ENCODE peak calls at places on chromosomes 16 and 17, in four cellular contexts. One of them, this sample, is unnamed.

GRCh38 chr17:43553501-43554018 is 7.4 kb upstream of the ETV4 start:
- DNase-seq in HEK293T: no peak
- DNase-seq in HepG2: no peak
- DNase-seq in K562: no peak
- DNase-seq in this sample: no peak

GRCh38 chr17:16928406-16929280 is 43.3 kb downstream of the TNFRSF13B start:
- DNase-seq in HEK293T: no peak
- DNase-seq in HepG2: no peak
- DNase-seq in K562: no peak
- DNase-seq in this sample: no peak

GRCh38 chr16:1839554-1839953 is 12.5 kb downstream of the FAHD1 start:
- DNase-seq in HEK293T: peak
- DNase-seq in HepG2: no peak
- DNase-seq in K562: no peak
- DNase-seq in this sample: no peak

GRCh38 chr16:520847-521246 is 6.7 kb upstream of the CAPN15 start:
- DNase-seq in HEK293T: no peak
- DNase-seq in HepG2: no peak
- DNase-seq in K562: no peak
- DNase-seq in this sample: no peak

GRCh38 chr17:82205720-82206508 is 6.7 kb downstream of the CCDC57 start:
- DNase-seq in HEK293T: peak
- DNase-seq in HepG2: peak
- DNase-seq in K562: peak
- DNase-seq in this sample: no peak

GRCh38 chr16:379183-379960 is 2.4 kb downstream of the PGAP6 start:
- DNase-seq in HEK293T: no peak
- DNase-seq in HepG2: no peak
- DNase-seq in K562: no peak
- DNase-seq in this sample: no peak

GRCh38 chr17:82837586-82838320 is 2.1 kb downstream of the ZNF750 start:
- DNase-seq in HEK293T: no peak
- DNase-seq in HepG2: no peak
- DNase-seq in K562: no peak
- DNase-seq in this sample: no peak

GRCh38 chr17:73639322-73639721 is 4.9 kb downstream of the SDK2 start:
- DNase-seq in HEK293T: no peak
- DNase-seq in HepG2: no peak
- DNase-seq in K562: no peak
- DNase-seq in this sample: no peak

GRCh38 chr17:44787271-44787940 is 28.6 kb downstream of the ADAM11 start:
- DNase-seq in HEK293T: no peak
- DNase-seq in HepG2: no peak
- DNase-seq in K562: no peak
- DNase-seq in this sample: no peak

GRCh38 chr17:409848-410673 is 57.5 kb upstream of the RPH3AL start:
- DNase-seq in HEK293T: peak
- DNase-seq in HepG2: peak
- DNase-seq in K562: peak
- DNase-seq in this sample: peak

GRCh38 chr17:74520790-74521480 is 10.3 kb downstream of the CD300LB start:
- DNase-seq in HEK293T: peak
- DNase-seq in HepG2: no peak
- DNase-seq in K562: no peak
- DNase-seq in this sample: no peak

GRCh38 chr17:32191306-32191705 is 49.0 kb downstream of the RHOT1 start:
- DNase-seq in HEK293T: no peak
- DNase-seq in HepG2: no peak
- DNase-seq in K562: no peak
- DNase-seq in this sample: no peak

GRCh38 chr16:939311-939710 is 31.5 kb downstream of the LMF1 start:
- DNase-seq in HEK293T: no peak
- DNase-seq in HepG2: no peak
- DNase-seq in K562: no peak
- DNase-seq in this sample: no peak

GRCh38 chr16:11303405-11304138 is 22.4 kb upstream of the PRM1 start:
- DNase-seq in HEK293T: no peak
- DNase-seq in HepG2: no peak
- DNase-seq in K562: no peak
- DNase-seq in this sample: no peak

GRCh38 chr17:62807812-62808575 is at the start of gene MARCHF10:
- DNase-seq in HEK293T: no peak
- DNase-seq in HepG2: no peak
- DNase-seq in K562: peak
- DNase-seq in this sample: no peak

GRCh38 chr16:75506567-75506966 is 11.3 kb upstream of the CHST6 start:
- DNase-seq in HEK293T: no peak
- DNase-seq in HepG2: peak
- DNase-seq in K562: no peak
- DNase-seq in this sample: no peak

GRCh38 chr17:12898110-12898509 is 108.8 kb downstream of the ARHGAP44 start:
- DNase-seq in HEK293T: no peak
- DNase-seq in HepG2: no peak
- DNase-seq in K562: no peak
- DNase-seq in this sample: no peak

GRCh38 chr17:3512512-3513171 is 36.8 kb downstream of the ASPA start:
- DNase-seq in HEK293T: no peak
- DNase-seq in HepG2: no peak
- DNase-seq in K562: no peak
- DNase-seq in this sample: no peak

GRCh38 chr16:52861614-52862022 is 191.1 kb downstream of the CHD9NB start:
- DNase-seq in HEK293T: peak
- DNase-seq in HepG2: peak
- DNase-seq in K562: no peak
- DNase-seq in this sample: no peak

GRCh38 chr17:29562615-29563014 is 4.2 kb downstream of the ABHD15 start:
- DNase-seq in HEK293T: no peak
- DNase-seq in HepG2: no peak
- DNase-seq in K562: no peak
- DNase-seq in this sample: no peak

GRCh38 chr16:4675864-4676786 is 17.2 kb upstream of the NUDT16L1 start:
- DNase-seq in HEK293T: no peak
- DNase-seq in HepG2: peak
- DNase-seq in K562: peak
- DNase-seq in this sample: no peak

GRCh38 chr16:22813946-22814325 is at the start of gene HS3ST2:
- DNase-seq in HEK293T: peak
- DNase-seq in HepG2: no peak
- DNase-seq in K562: no peak
- DNase-seq in this sample: no peak

GRCh38 chr16:4307215-4308037 is 8.4 kb upstream of the GLIS2 start:
- DNase-seq in HEK293T: peak
- DNase-seq in HepG2: peak
- DNase-seq in K562: peak
- DNase-seq in this sample: peak

GRCh38 chr17:82330322-82331239 is 3.0 kb downstream of the SECTM1 start:
- DNase-seq in HEK293T: no peak
- DNase-seq in HepG2: peak
- DNase-seq in K562: peak
- DNase-seq in this sample: no peak

GRCh38 chr16:31010539-31010938 is at the start of gene STX1B:
- DNase-seq in HEK293T: peak
- DNase-seq in HepG2: no peak
- DNase-seq in K562: peak
- DNase-seq in this sample: no peak

GRCh38 chr16:10552281-10552680 is 28.1 kb downstream of the EMP2 start:
- DNase-seq in HEK293T: no peak
- DNase-seq in HepG2: no peak
- DNase-seq in K562: no peak
- DNase-seq in this sample: no peak

GRCh38 chr17:46950997-46951621 is 27.9 kb downstream of the RPRML start:
- DNase-seq in HEK293T: no peak
- DNase-seq in HepG2: no peak
- DNase-seq in K562: no peak
- DNase-seq in this sample: no peak

GRCh38 chr16:30122621-30123160 is 329 bp downstream of the MAPK3 start:
- DNase-seq in HEK293T: no peak
- DNase-seq in HepG2: no peak
- DNase-seq in K562: peak
- DNase-seq in this sample: no peak

GRCh38 chr16:66551362-66551761 is 1.0 kb upstream of the CKLF start:
- DNase-seq in HEK293T: peak
- DNase-seq in HepG2: peak
- DNase-seq in K562: peak
- DNase-seq in this sample: peak

GRCh38 chr16:66547101-66547989 is 2.6 kb downstream of the TK2 start:
- DNase-seq in HEK293T: no peak
- DNase-seq in HepG2: no peak
- DNase-seq in K562: no peak
- DNase-seq in this sample: no peak

GRCh38 chr16:66548868-66549267 is 1.1 kb downstream of the TK2 start:
- DNase-seq in HEK293T: no peak
- DNase-seq in HepG2: no peak
- DNase-seq in K562: no peak
- DNase-seq in this sample: no peak

GRCh38 chr16:66549284-66550131 is at the start of gene TK2:
- DNase-seq in HEK293T: peak
- DNase-seq in HepG2: peak
- DNase-seq in K562: peak
- DNase-seq in this sample: no peak

DNA sequence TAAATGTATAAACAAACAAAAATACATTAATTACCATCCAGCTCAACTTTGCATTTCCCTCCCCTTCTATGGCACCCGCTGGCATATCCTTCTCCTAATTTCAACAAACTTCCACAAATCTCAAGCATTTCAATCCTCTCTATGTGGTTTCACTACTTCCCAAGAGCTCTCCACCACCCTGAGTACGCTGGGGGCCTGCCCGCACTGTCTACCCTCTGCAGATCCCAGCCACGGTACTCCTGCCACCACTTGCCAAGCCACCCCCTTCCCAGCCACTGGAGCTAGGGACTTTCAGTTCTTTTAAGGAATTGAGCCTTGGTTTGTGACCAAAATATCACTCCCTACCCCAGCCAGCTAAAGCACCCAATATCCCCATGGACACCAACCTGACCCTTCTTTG is 1.9 kb downstream of the TK2 start:
- DNase-seq in HEK293T: no peak
- DNase-seq in HepG2: no peak
- DNase-seq in K562: no peak
- DNase-seq in this sample: no peak
- TF ChIP-seq FOXK2 in HEK293T: no peak
- TF ChIP-seq FOXK2 in HepG2: no peak
- TF ChIP-seq FOXK2 in K562: no peak
- TF ChIP-seq FOXK2 in this sample: no peak

DNA sequence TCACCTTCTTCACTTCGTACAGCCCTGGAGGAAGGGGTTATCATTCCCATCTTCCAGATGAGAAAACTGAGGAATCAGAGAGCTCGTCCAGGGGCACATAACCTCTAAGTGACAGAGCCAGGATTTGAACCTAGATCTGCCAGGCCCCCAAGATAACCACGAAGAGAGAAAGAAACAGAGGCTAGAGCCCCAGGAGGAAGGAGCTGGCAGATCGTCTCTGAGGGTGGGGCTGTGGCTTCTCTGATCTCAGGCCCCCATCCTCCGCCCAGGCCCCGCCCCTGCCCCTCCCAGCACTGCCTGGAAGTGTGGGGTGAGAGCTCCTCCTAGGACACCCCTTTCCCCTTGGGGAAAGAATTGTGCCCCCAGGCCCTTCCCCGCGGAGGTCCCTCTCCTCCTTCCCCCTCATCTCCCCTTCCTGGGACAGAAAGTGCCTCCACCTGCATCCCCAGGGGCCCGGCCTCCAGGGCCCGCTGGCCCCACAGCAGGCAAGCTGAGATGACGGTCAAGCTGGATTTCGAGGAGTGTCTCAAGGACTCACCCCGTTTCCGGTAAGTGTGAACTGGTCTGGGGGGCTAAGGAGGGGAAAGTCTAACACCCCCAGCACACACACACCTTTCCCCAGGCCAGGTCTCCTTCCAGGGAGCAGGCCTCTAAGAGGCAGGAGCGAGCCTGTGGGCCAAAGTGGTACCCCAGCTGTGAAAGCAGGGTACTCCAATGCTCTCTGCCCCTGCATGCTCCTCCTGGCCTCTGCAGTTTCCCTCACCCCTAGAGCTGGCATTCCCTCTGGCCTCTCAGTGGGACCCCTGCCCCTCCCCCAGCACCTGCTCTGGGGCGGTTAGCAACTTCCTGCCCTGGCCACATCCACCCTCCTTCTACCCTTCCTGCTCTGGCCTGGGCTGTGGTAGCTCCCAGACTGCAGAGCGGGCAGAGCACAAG is at the start of gene ACAP1:
- DNase-seq in HEK293T: no peak
- DNase-seq in HepG2: no peak
- DNase-seq in K562: peak
- DNase-seq in this sample: no peak
- TF ChIP-seq FOXK2 in HEK293T: no peak
- TF ChIP-seq FOXK2 in HepG2: no peak
- TF ChIP-seq FOXK2 in K562: no peak
- TF ChIP-seq FOXK2 in this sample: no peak

GRCh38 chr17:80026359-80027042 is 9.2 kb downstream of the TBC1D16 start:
- DNase-seq in HEK293T: no peak
- DNase-seq in HepG2: no peak
- DNase-seq in K562: no peak
- DNase-seq in this sample: no peak

GRCh38 chr17:80023261-80024205 is 12.1 kb downstream of the TBC1D16 start:
- DNase-seq in HEK293T: no peak
- DNase-seq in HepG2: peak
- DNase-seq in K562: no peak
- DNase-seq in this sample: no peak

GRCh38 chr17:80025796-80026195 is 9.9 kb downstream of the TBC1D16 start:
- DNase-seq in HEK293T: no peak
- DNase-seq in HepG2: no peak
- DNase-seq in K562: no peak
- DNase-seq in this sample: no peak

GRCh38 chr17:80024206-80024972 is 11.3 kb downstream of the TBC1D16 start:
- DNase-seq in HEK293T: no peak
- DNase-seq in HepG2: no peak
- DNase-seq in K562: no peak
- DNase-seq in this sample: no peak

DNA sequence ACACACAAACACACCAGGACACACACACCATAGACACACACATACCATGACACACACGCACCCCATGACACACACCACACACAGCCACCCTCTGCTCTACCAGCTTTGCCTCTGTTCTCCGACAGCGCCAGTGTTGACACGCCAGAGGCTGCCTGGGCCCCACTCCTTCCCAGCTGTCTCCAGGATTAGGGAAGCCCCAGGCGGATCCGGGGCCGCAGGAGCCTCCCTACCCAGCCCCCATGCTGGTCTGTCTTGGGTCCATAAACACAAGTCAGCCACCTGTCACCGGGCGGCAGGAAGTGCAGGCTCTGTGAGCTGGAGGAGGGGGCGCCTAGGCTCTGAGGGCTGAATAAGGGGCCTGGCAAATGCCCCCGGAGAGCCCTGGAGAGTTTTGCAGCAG is 10.5 kb downstream of the TBC1D16 start:
- DNase-seq in HEK293T: no peak
- DNase-seq in HepG2: no peak
- DNase-seq in K562: no peak
- DNase-seq in this sample: no peak
- TF ChIP-seq FOXK2 in HEK293T: no peak
- TF ChIP-seq FOXK2 in HepG2: no peak
- TF ChIP-seq FOXK2 in K562: no peak
- TF ChIP-seq FOXK2 in this sample: no peak

GRCh38 chr16:2949705-2950399 is 14.2 kb upstream of the KREMEN2 start:
- DNase-seq in HEK293T: no peak
- DNase-seq in HepG2: no peak
- DNase-seq in K562: no peak
- DNase-seq in this sample: no peak
- TF ChIP-seq FOXK2 in HEK293T: no peak
- TF ChIP-seq FOXK2 in HepG2: no peak
- TF ChIP-seq FOXK2 in K562: no peak
- TF ChIP-seq FOXK2 in this sample: no peak

This sample was measured in GM12878.